ENCODE peak calls at places on chromosomes 7 and 10, in ten cellular contexts. One of them, this sample, is unnamed.

GRCh38 chr7:80133361-80134104 is 1.1 kb upstream of the GNAI1 start:
- DNase-seq in fibroblast of the conjunctiva: no peak
- DNase-seq in nephron progenitor cell: no peak
- DNase-seq in cardiac fibroblast: no peak
- DNase-seq in SHP77: no peak
- DNase-seq in brain microvascular endothelial cell: no peak
- DNase-seq in activated CD4-positive, alpha-beta T cell treated with anti-CD3 and anti-CD28 coated beads, Interleukin-2, amount 10 ng/mL, durations not matched to agents 7 days and 5 days: no peak
- DNase-seq in CD8-positive, alpha-beta memory T cell: peak; percentile 10
- DNase-seq in SK-N-DZ: peak; percentile 27
- DNase-seq in substantia nigra: no peak
- DNase-seq in this sample: no peak

GRCh38 chr7:29146082-29146706 is at the start of gene CPVL:
- DNase-seq in brain microvascular endothelial cell: no peak
- DNase-seq in CD8-positive, alpha-beta memory T cell: no peak
- DNase-seq in SHP77: peak; percentile 49
- DNase-seq in nephron progenitor cell: peak; percentile 66
- DNase-seq in fibroblast of the conjunctiva: no peak
- DNase-seq in activated CD4-positive, alpha-beta T cell treated with anti-CD3 and anti-CD28 coated beads, Interleukin-2, amount 10 ng/mL, durations not matched to agents 7 days and 5 days: no peak
- DNase-seq in SK-N-DZ: peak; percentile 80
- DNase-seq in cardiac fibroblast: peak; percentile 8
- DNase-seq in substantia nigra: no peak
- DNase-seq in this sample: no peak

GRCh38 chr10:109993551-109993950 is 14.2 kb upstream of the ADD3 start:
- DNase-seq in SHP77: no peak
- DNase-seq in nephron progenitor cell: no peak
- DNase-seq in activated CD4-positive, alpha-beta T cell treated with anti-CD3 and anti-CD28 coated beads, Interleukin-2, amount 10 ng/mL, durations not matched to agents 7 days and 5 days: no peak
- DNase-seq in substantia nigra: no peak
- DNase-seq in cardiac fibroblast: no peak
- DNase-seq in SK-N-DZ: no peak
- DNase-seq in CD8-positive, alpha-beta memory T cell: no peak
- DNase-seq in fibroblast of the conjunctiva: no peak
- DNase-seq in brain microvascular endothelial cell: no peak
- DNase-seq in this sample: no peak

GRCh38 chr7:68676789-68677535 is 921.3 kb upstream of the AUTS2 start:
- DNase-seq in SHP77: no peak
- DNase-seq in fibroblast of the conjunctiva: no peak
- DNase-seq in nephron progenitor cell: no peak
- DNase-seq in SK-N-DZ: no peak
- DNase-seq in cardiac fibroblast: no peak
- DNase-seq in substantia nigra: peak; percentile 11
- DNase-seq in brain microvascular endothelial cell: no peak
- DNase-seq in activated CD4-positive, alpha-beta T cell treated with anti-CD3 and anti-CD28 coated beads, Interleukin-2, amount 10 ng/mL, durations not matched to agents 7 days and 5 days: no peak
- DNase-seq in CD8-positive, alpha-beta memory T cell: no peak
- DNase-seq in this sample: no peak

GRCh38 chr7:132183822-132184380 is 392.4 kb downstream of the PLXNA4 start:
- DNase-seq in substantia nigra: no peak
- DNase-seq in SHP77: no peak
- DNase-seq in SK-N-DZ: no peak
- DNase-seq in cardiac fibroblast: no peak
- DNase-seq in nephron progenitor cell: peak; percentile 24
- DNase-seq in brain microvascular endothelial cell: no peak
- DNase-seq in fibroblast of the conjunctiva: no peak
- DNase-seq in CD8-positive, alpha-beta memory T cell: no peak
- DNase-seq in activated CD4-positive, alpha-beta T cell treated with anti-CD3 and anti-CD28 coated beads, Interleukin-2, amount 10 ng/mL, durations not matched to agents 7 days and 5 days: no peak
- DNase-seq in this sample: no peak

GRCh38 chr7:137017221-137017620 is 148.8 kb downstream of the CHRM2 start:
- DNase-seq in fibroblast of the conjunctiva: no peak
- DNase-seq in activated CD4-positive, alpha-beta T cell treated with anti-CD3 and anti-CD28 coated beads, Interleukin-2, amount 10 ng/mL, durations not matched to agents 7 days and 5 days: no peak
- DNase-seq in substantia nigra: no peak
- DNase-seq in brain microvascular endothelial cell: no peak
- DNase-seq in cardiac fibroblast: no peak
- DNase-seq in SHP77: no peak
- DNase-seq in SK-N-DZ: no peak
- DNase-seq in CD8-positive, alpha-beta memory T cell: no peak
- DNase-seq in nephron progenitor cell: no peak
- DNase-seq in this sample: no peak

GRCh38 chr10:24645784-24646183 is 77.9 kb downstream of the ARHGAP21 start:
- DNase-seq in SK-N-DZ: no peak
- DNase-seq in CD8-positive, alpha-beta memory T cell: no peak
- DNase-seq in brain microvascular endothelial cell: no peak
- DNase-seq in SHP77: no peak
- DNase-seq in activated CD4-positive, alpha-beta T cell treated with anti-CD3 and anti-CD28 coated beads, Interleukin-2, amount 10 ng/mL, durations not matched to agents 7 days and 5 days: peak; percentile 8
- DNase-seq in substantia nigra: no peak
- DNase-seq in fibroblast of the conjunctiva: no peak
- DNase-seq in cardiac fibroblast: peak; percentile 23
- DNase-seq in nephron progenitor cell: no peak
- DNase-seq in this sample: no peak

GRCh38 chr7:129778770-129779601 is 167.5 kb downstream of the NRF1 start:
- DNase-seq in cardiac fibroblast: no peak
- DNase-seq in substantia nigra: no peak
- DNase-seq in SHP77: no peak
- DNase-seq in activated CD4-positive, alpha-beta T cell treated with anti-CD3 and anti-CD28 coated beads, Interleukin-2, amount 10 ng/mL, durations not matched to agents 7 days and 5 days: no peak
- DNase-seq in fibroblast of the conjunctiva: no peak
- DNase-seq in nephron progenitor cell: peak; percentile 48
- DNase-seq in CD8-positive, alpha-beta memory T cell: no peak
- DNase-seq in SK-N-DZ: no peak
- DNase-seq in brain microvascular endothelial cell: no peak
- DNase-seq in this sample: no peak

GRCh38 chr7:83655951-83656556 is 7.1 kb upstream of the SEMA3E start:
- DNase-seq in SK-N-DZ: peak; percentile 46
- DNase-seq in fibroblast of the conjunctiva: peak; percentile 56
- DNase-seq in brain microvascular endothelial cell: peak; percentile 64
- DNase-seq in nephron progenitor cell: peak; percentile 36
- DNase-seq in SHP77: peak; percentile 43
- DNase-seq in substantia nigra: no peak
- DNase-seq in cardiac fibroblast: peak; percentile 68
- DNase-seq in activated CD4-positive, alpha-beta T cell treated with anti-CD3 and anti-CD28 coated beads, Interleukin-2, amount 10 ng/mL, durations not matched to agents 7 days and 5 days: no peak
- DNase-seq in CD8-positive, alpha-beta memory T cell: no peak
- DNase-seq in this sample: peak; percentile 16

GRCh38 chr7:75056476-75056875 is 17.1 kb downstream of the RCC1L start:
- DNase-seq in activated CD4-positive, alpha-beta T cell treated with anti-CD3 and anti-CD28 coated beads, Interleukin-2, amount 10 ng/mL, durations not matched to agents 7 days and 5 days: no peak
- DNase-seq in fibroblast of the conjunctiva: peak; percentile 70
- DNase-seq in CD8-positive, alpha-beta memory T cell: no peak
- DNase-seq in substantia nigra: no peak
- DNase-seq in SK-N-DZ: no peak
- DNase-seq in SHP77: no peak
- DNase-seq in brain microvascular endothelial cell: peak; percentile 37
- DNase-seq in nephron progenitor cell: no peak
- DNase-seq in cardiac fibroblast: peak; percentile 79
- DNase-seq in this sample: peak; percentile 32

GRCh38 chr7:31744294-31744874 is 57.4 kb downstream of the PPP1R17 start:
- DNase-seq in fibroblast of the conjunctiva: peak; percentile 49
- DNase-seq in SK-N-DZ: peak; percentile 55
- DNase-seq in substantia nigra: peak; percentile 5
- DNase-seq in nephron progenitor cell: peak; percentile 73
- DNase-seq in cardiac fibroblast: peak; percentile 78
- DNase-seq in brain microvascular endothelial cell: peak; percentile 76
- DNase-seq in CD8-positive, alpha-beta memory T cell: no peak
- DNase-seq in SHP77: peak; percentile 85
- DNase-seq in activated CD4-positive, alpha-beta T cell treated with anti-CD3 and anti-CD28 coated beads, Interleukin-2, amount 10 ng/mL, durations not matched to agents 7 days and 5 days: peak; percentile 47
- DNase-seq in this sample: peak; percentile 36

GRCh38 chr10:22606164-22606614 is 108.2 kb downstream of the PIP4K2A start:
- DNase-seq in cardiac fibroblast: peak; percentile 32
- DNase-seq in activated CD4-positive, alpha-beta T cell treated with anti-CD3 and anti-CD28 coated beads, Interleukin-2, amount 10 ng/mL, durations not matched to agents 7 days and 5 days: peak; percentile 31
- DNase-seq in SK-N-DZ: no peak
- DNase-seq in nephron progenitor cell: no peak
- DNase-seq in SHP77: no peak
- DNase-seq in CD8-positive, alpha-beta memory T cell: no peak
- DNase-seq in brain microvascular endothelial cell: peak; percentile 39
- DNase-seq in substantia nigra: no peak
- DNase-seq in fibroblast of the conjunctiva: no peak
- DNase-seq in this sample: no peak

GRCh38 chr7:128794020-128794419 is 2.3 kb downstream of the CCDC136 start:
- DNase-seq in substantia nigra: no peak
- DNase-seq in fibroblast of the conjunctiva: no peak
- DNase-seq in CD8-positive, alpha-beta memory T cell: peak; percentile 27
- DNase-seq in activated CD4-positive, alpha-beta T cell treated with anti-CD3 and anti-CD28 coated beads, Interleukin-2, amount 10 ng/mL, durations not matched to agents 7 days and 5 days: peak; percentile 48
- DNase-seq in cardiac fibroblast: no peak
- DNase-seq in SHP77: no peak
- DNase-seq in nephron progenitor cell: no peak
- DNase-seq in brain microvascular endothelial cell: no peak
- DNase-seq in SK-N-DZ: no peak
- DNase-seq in this sample: no peak

GRCh38 chr10:48444266-48444665 is 137.8 kb downstream of the MAPK8 start:
- DNase-seq in activated CD4-positive, alpha-beta T cell treated with anti-CD3 and anti-CD28 coated beads, Interleukin-2, amount 10 ng/mL, durations not matched to agents 7 days and 5 days: no peak
- DNase-seq in fibroblast of the conjunctiva: no peak
- DNase-seq in SHP77: no peak
- DNase-seq in CD8-positive, alpha-beta memory T cell: no peak
- DNase-seq in nephron progenitor cell: no peak
- DNase-seq in cardiac fibroblast: peak; percentile 57
- DNase-seq in brain microvascular endothelial cell: peak; percentile 28
- DNase-seq in SK-N-DZ: peak; percentile 54
- DNase-seq in substantia nigra: no peak
- DNase-seq in this sample: no peak

GRCh38 chr10:116030576-116030975 is 242.4 kb downstream of the GFRA1 start:
- DNase-seq in fibroblast of the conjunctiva: no peak
- DNase-seq in nephron progenitor cell: no peak
- DNase-seq in SHP77: no peak
- DNase-seq in CD8-positive, alpha-beta memory T cell: no peak
- DNase-seq in cardiac fibroblast: no peak
- DNase-seq in SK-N-DZ: no peak
- DNase-seq in activated CD4-positive, alpha-beta T cell treated with anti-CD3 and anti-CD28 coated beads, Interleukin-2, amount 10 ng/mL, durations not matched to agents 7 days and 5 days: no peak
- DNase-seq in substantia nigra: no peak
- DNase-seq in brain microvascular endothelial cell: no peak
- DNase-seq in this sample: no peak

GRCh38 chr7:143289421-143289820 is 1.3 kb downstream of the CASP2 start:
- DNase-seq in substantia nigra: no peak
- DNase-seq in cardiac fibroblast: no peak
- DNase-seq in nephron progenitor cell: no peak
- DNase-seq in SHP77: no peak
- DNase-seq in brain microvascular endothelial cell: no peak
- DNase-seq in SK-N-DZ: no peak
- DNase-seq in activated CD4-positive, alpha-beta T cell treated with anti-CD3 and anti-CD28 coated beads, Interleukin-2, amount 10 ng/mL, durations not matched to agents 7 days and 5 days: no peak
- DNase-seq in CD8-positive, alpha-beta memory T cell: no peak
- DNase-seq in fibroblast of the conjunctiva: no peak
- DNase-seq in this sample: no peak

This sample was measured in AG04450.